ENCODE peak calls at places on chromosomes 2 and 18, in eight cellular contexts. One of them, this sample, is unnamed.

GRCh38 chr18:59075923-59076322 is 63.8 kb upstream of the SEC11C start:
- DNase-seq in H9: no peak
- DNase-seq in tibial artery: no peak
- DNase-seq in A549: no peak
- DNase-seq in pancreas: no peak
- DNase-seq in mammary epithelial cell: no peak
- DNase-seq in IMR-90: no peak
- DNase-seq in CD14-positive monocyte: no peak
- DNase-seq in this sample: no peak

GRCh38 chr2:61338447-61338846 is 132.4 kb downstream of the USP34 start:
- DNase-seq in H9: no peak
- DNase-seq in tibial artery: no peak
- DNase-seq in A549: no peak
- DNase-seq in pancreas: no peak
- DNase-seq in mammary epithelial cell: no peak
- DNase-seq in IMR-90: peak
- DNase-seq in CD14-positive monocyte: no peak
- DNase-seq in this sample: no peak

GRCh38 chr2:151991010-151991409 is 107.8 kb downstream of the CACNB4 start:
- DNase-seq in H9: no peak
- DNase-seq in tibial artery: no peak
- DNase-seq in A549: no peak
- DNase-seq in pancreas: no peak
- DNase-seq in mammary epithelial cell: no peak
- DNase-seq in IMR-90: no peak
- DNase-seq in CD14-positive monocyte: no peak
- DNase-seq in this sample: no peak

GRCh38 chr2:169363570-169364150 is 1.3 kb upstream of the LRP2 start:
- DNase-seq in H9: peak
- DNase-seq in tibial artery: peak
- DNase-seq in A549: peak
- DNase-seq in pancreas: peak
- DNase-seq in mammary epithelial cell: peak
- DNase-seq in IMR-90: no peak
- DNase-seq in CD14-positive monocyte: no peak
- DNase-seq in this sample: no peak

GRCh38 chr2:219627105-219628100 is at the start of gene SLC4A3:
- DNase-seq in H9: no peak
- DNase-seq in tibial artery: no peak
- DNase-seq in A549: no peak
- DNase-seq in pancreas: no peak
- DNase-seq in mammary epithelial cell: peak
- DNase-seq in IMR-90: peak
- DNase-seq in CD14-positive monocyte: no peak
- DNase-seq in this sample: no peak

GRCh38 chr2:123958011-123958410 is 67.1 kb upstream of the CNTNAP5 start:
- DNase-seq in H9: no peak
- DNase-seq in tibial artery: no peak
- DNase-seq in A549: no peak
- DNase-seq in pancreas: no peak
- DNase-seq in mammary epithelial cell: no peak
- DNase-seq in IMR-90: no peak
- DNase-seq in CD14-positive monocyte: no peak
- DNase-seq in this sample: no peak

GRCh38 chr2:60794271-60794863 is 38.3 kb downstream of the PAPOLG start:
- DNase-seq in H9: no peak
- DNase-seq in tibial artery: no peak
- DNase-seq in A549: peak
- DNase-seq in pancreas: no peak
- DNase-seq in mammary epithelial cell: no peak
- DNase-seq in IMR-90: peak
- DNase-seq in CD14-positive monocyte: no peak
- DNase-seq in this sample: no peak

GRCh38 chr18:63881851-63882250 is 5.7 kb upstream of the SERPINB2 start:
- DNase-seq in H9: no peak
- DNase-seq in tibial artery: no peak
- DNase-seq in A549: no peak
- DNase-seq in pancreas: no peak
- DNase-seq in mammary epithelial cell: peak
- DNase-seq in IMR-90: peak
- DNase-seq in CD14-positive monocyte: no peak
- DNase-seq in this sample: no peak

GRCh38 chr18:80172056-80172455 is 63.0 kb downstream of the ADNP2 start:
- DNase-seq in H9: no peak
- DNase-seq in tibial artery: no peak
- DNase-seq in A549: no peak
- DNase-seq in pancreas: no peak
- DNase-seq in mammary epithelial cell: peak
- DNase-seq in IMR-90: no peak
- DNase-seq in CD14-positive monocyte: no peak
- DNase-seq in this sample: no peak

GRCh38 chr2:202031261-202031986 is 2.2 kb upstream of the FZD7 start:
- DNase-seq in H9: no peak
- DNase-seq in tibial artery: no peak
- DNase-seq in A549: no peak
- DNase-seq in pancreas: no peak
- DNase-seq in mammary epithelial cell: no peak
- DNase-seq in IMR-90: no peak
- DNase-seq in CD14-positive monocyte: no peak
- DNase-seq in this sample: no peak

GRCh38 chr18:63897072-63897471 is 9.6 kb downstream of the SERPINB2 start:
- DNase-seq in H9: no peak
- DNase-seq in tibial artery: no peak
- DNase-seq in A549: no peak
- DNase-seq in pancreas: no peak
- DNase-seq in mammary epithelial cell: no peak
- DNase-seq in IMR-90: no peak
- DNase-seq in CD14-positive monocyte: no peak
- DNase-seq in this sample: no peak

GRCh38 chr2:221572180-221572820 is at the start of gene EPHA4:
- DNase-seq in H9: peak
- DNase-seq in tibial artery: peak
- DNase-seq in A549: peak
- DNase-seq in pancreas: peak
- DNase-seq in mammary epithelial cell: peak
- DNase-seq in IMR-90: peak
- DNase-seq in CD14-positive monocyte: peak
- DNase-seq in this sample: peak

GRCh38 chr2:221569342-221570278 is 2.5 kb downstream of the EPHA4 start:
- DNase-seq in H9: peak
- DNase-seq in tibial artery: no peak
- DNase-seq in A549: no peak
- DNase-seq in pancreas: no peak
- DNase-seq in mammary epithelial cell: no peak
- DNase-seq in IMR-90: no peak
- DNase-seq in CD14-positive monocyte: no peak
- DNase-seq in this sample: no peak

GRCh38 chr2:221571108-221571390 is 1.1 kb downstream of the EPHA4 start:
- DNase-seq in H9: peak
- DNase-seq in tibial artery: no peak
- DNase-seq in A549: no peak
- DNase-seq in pancreas: no peak
- DNase-seq in mammary epithelial cell: no peak
- DNase-seq in IMR-90: peak
- DNase-seq in CD14-positive monocyte: no peak
- DNase-seq in this sample: no peak

GRCh38 chr2:221571391-221572179 is 519 bp downstream of the EPHA4 start:
- DNase-seq in H9: no peak
- DNase-seq in tibial artery: peak
- DNase-seq in A549: no peak
- DNase-seq in pancreas: no peak
- DNase-seq in mammary epithelial cell: peak
- DNase-seq in IMR-90: peak
- DNase-seq in CD14-positive monocyte: no peak
- DNase-seq in this sample: peak

GRCh38 chr2:221570321-221571107 is 1.6 kb downstream of the EPHA4 start:
- DNase-seq in H9: peak
- DNase-seq in tibial artery: peak
- DNase-seq in A549: no peak
- DNase-seq in pancreas: no peak
- DNase-seq in mammary epithelial cell: peak
- DNase-seq in IMR-90: peak
- DNase-seq in CD14-positive monocyte: no peak
- DNase-seq in this sample: no peak
- TF ChIP-seq CTCF in H9: peak
- TF ChIP-seq CTCF in tibial artery: no peak
- TF ChIP-seq CTCF in A549: no peak
- TF ChIP-seq CTCF in pancreas: no peak
- TF ChIP-seq CTCF in mammary epithelial cell: no peak
- TF ChIP-seq CTCF in IMR-90: peak
- TF ChIP-seq CTCF in CD14-positive monocyte: no peak
- TF ChIP-seq CTCF in this sample: no peak

DNA sequence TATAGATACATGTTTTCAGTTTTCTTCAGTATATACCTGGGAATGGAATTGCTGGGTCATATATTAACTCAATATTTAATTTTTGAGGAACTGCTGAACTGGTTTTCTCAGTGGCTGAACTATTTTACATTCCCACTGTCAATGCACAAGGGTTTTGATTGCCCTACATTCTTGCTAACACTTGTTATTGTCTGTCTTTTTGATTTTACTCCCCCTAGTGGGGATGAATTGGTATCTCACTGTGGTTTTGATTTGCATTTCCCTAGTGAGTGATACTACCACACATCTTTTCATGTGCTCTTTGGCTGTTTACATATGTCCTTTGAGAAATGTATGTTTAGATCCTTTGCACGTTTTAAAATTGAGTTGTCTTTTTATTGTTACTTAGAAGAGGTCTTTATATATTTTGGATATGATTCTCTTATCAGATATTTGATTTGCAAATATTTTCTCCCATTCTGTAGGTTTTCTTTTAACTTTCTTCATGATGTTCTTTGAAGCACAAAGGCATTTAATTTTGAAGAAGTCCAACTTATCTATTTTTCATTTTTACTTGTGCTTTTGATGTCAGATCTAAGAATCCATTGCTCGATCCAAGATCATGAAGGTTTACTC is 36.2 kb downstream of the ASB1 start:
- DNase-seq in H9: no peak
- DNase-seq in tibial artery: no peak
- DNase-seq in A549: peak
- DNase-seq in pancreas: no peak
- DNase-seq in mammary epithelial cell: peak
- DNase-seq in IMR-90: peak
- DNase-seq in CD14-positive monocyte: no peak
- DNase-seq in this sample: no peak
- TF ChIP-seq CTCF in H9: peak
- TF ChIP-seq CTCF in tibial artery: peak
- TF ChIP-seq CTCF in A549: peak
- TF ChIP-seq CTCF in pancreas: peak
- TF ChIP-seq CTCF in mammary epithelial cell: peak
- TF ChIP-seq CTCF in IMR-90: peak
- TF ChIP-seq CTCF in CD14-positive monocyte: peak
- TF ChIP-seq CTCF in this sample: peak

GRCh38 chr2:114001936-114002335 is 112.0 kb downstream of the ACTR3 start:
- DNase-seq in H9: no peak
- DNase-seq in tibial artery: no peak
- DNase-seq in A549: no peak
- DNase-seq in pancreas: no peak
- DNase-seq in mammary epithelial cell: no peak
- DNase-seq in IMR-90: no peak
- DNase-seq in CD14-positive monocyte: no peak
- DNase-seq in this sample: no peak

GRCh38 chr2:113992090-113992489 is 102.2 kb downstream of the ACTR3 start:
- DNase-seq in H9: no peak
- DNase-seq in tibial artery: no peak
- DNase-seq in A549: no peak
- DNase-seq in pancreas: no peak
- DNase-seq in mammary epithelial cell: peak
- DNase-seq in IMR-90: no peak
- DNase-seq in CD14-positive monocyte: no peak
- DNase-seq in this sample: no peak

GRCh38 chr2:114001152-114001551 is 111.3 kb downstream of the ACTR3 start:
- DNase-seq in H9: no peak
- DNase-seq in tibial artery: no peak
- DNase-seq in A549: no peak
- DNase-seq in pancreas: no peak
- DNase-seq in mammary epithelial cell: no peak
- DNase-seq in IMR-90: no peak
- DNase-seq in CD14-positive monocyte: no peak
- DNase-seq in this sample: no peak

DNA sequence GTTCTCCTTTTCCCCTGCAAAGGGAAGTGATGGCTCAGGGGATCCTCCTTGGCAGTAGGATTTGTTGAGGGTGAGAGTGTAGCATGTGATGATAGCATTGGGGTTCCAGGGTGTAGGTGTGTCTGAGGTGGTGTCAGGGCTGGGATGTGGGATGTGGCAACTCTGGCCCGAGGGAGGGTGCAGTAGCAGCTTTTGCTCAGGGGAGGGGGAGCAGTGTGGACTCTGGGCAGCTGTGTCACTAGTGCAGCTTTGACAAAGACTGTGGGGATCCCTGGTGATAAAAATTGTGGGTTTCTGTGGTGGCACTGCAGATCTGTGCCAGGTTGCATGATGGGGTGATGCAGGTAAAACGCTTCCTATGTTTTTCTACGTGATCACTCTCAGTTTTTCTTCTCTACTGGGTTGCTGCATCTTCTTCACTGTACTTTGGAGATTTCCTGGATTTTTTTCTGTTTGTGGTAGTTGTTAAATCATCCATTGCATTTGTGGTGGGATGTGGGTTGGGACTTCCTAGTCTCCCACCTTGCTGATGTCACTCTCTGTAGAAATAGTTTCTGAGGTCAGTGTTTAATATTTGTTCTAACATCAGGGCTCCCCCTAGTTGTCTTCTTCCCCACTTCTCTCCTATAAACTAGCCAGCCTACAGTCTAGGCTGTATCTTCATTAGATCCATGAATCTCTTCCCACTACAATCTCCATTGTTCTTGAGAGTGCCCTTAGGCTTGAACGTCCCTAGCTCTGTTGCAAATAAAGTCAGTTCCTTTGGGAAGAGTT is 107.1 kb downstream of the ACTR3 start:
- DNase-seq in H9: no peak
- DNase-seq in tibial artery: no peak
- DNase-seq in A549: no peak
- DNase-seq in pancreas: no peak
- DNase-seq in mammary epithelial cell: no peak
- DNase-seq in IMR-90: no peak
- DNase-seq in CD14-positive monocyte: no peak
- DNase-seq in this sample: no peak
- TF ChIP-seq CTCF in H9: no peak
- TF ChIP-seq CTCF in tibial artery: no peak
- TF ChIP-seq CTCF in A549: no peak
- TF ChIP-seq CTCF in pancreas: no peak
- TF ChIP-seq CTCF in mammary epithelial cell: no peak
- TF ChIP-seq CTCF in IMR-90: no peak
- TF ChIP-seq CTCF in CD14-positive monocyte: no peak
- TF ChIP-seq CTCF in this sample: no peak

DNA sequence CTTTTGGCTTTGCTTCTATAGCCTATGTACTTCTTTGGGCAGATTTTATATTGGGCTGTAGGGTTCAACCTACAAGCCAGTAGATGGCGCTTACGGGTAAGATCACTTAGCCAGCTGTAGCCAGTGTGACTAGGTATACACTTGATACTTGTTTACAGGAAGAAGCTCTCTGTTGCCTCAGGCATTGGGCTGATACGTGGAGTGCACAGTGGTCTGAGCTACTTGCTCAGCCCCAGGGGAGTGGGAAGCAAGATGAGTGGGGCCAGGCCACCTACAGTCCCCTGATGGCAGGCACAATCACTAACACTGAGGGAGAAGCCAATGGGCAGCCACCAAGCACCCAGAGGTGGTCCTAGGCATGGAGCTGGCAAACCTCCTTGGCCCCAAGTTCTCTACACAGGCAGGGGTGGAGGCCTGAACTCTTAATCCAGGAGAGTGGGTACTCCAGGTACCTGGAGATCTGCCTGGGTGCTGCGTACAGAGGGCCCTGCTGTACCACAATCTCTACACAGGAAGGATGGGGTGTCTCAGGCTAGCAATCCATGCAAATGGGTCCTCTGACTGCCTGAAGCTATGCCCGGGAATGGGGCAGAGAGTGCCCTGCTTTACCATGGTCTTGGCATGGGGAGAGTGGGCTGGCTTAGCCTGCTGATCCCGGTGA is 122.2 kb downstream of the NCOA1 start:
- DNase-seq in H9: peak
- DNase-seq in tibial artery: no peak
- DNase-seq in A549: peak
- DNase-seq in pancreas: no peak
- DNase-seq in mammary epithelial cell: peak
- DNase-seq in IMR-90: peak
- DNase-seq in CD14-positive monocyte: no peak
- DNase-seq in this sample: no peak
- TF ChIP-seq CTCF in H9: peak
- TF ChIP-seq CTCF in tibial artery: no peak
- TF ChIP-seq CTCF in A549: peak
- TF ChIP-seq CTCF in pancreas: no peak
- TF ChIP-seq CTCF in mammary epithelial cell: peak
- TF ChIP-seq CTCF in IMR-90: peak
- TF ChIP-seq CTCF in CD14-positive monocyte: peak
- TF ChIP-seq CTCF in this sample: no peak

This sample was measured in coronary artery.